ENCODE peak calls at places on chromosomes 7 and 10, in six cellular contexts. O, J, S, X, C and T are unnamed samples.

GRCh38 chr7:5767066-5767465 is 14.4 kb downstream of the RNF216 start:
- DNase-seq in S (no peak), J (no peak), O (no peak), X (no peak), C (no peak), T (no peak)

GRCh38 chr10:112517381-112517976 is 70.5 kb downstream of the VTI1A start:
- DNase-seq in J (no peak), C (peak), S (no peak), O (no peak), X (no peak), T (no peak)

GRCh38 chr10:19096674-19097073 is 48.1 kb downstream of the MALRD1 start:
- DNase-seq in S (no peak), J (no peak), O (no peak), X (no peak), C (no peak), T (no peak)

GRCh38 chr7:100430450-100431285 is 1.0 kb downstream of the MEPCE start:
- DNase-seq in O (no peak), C (no peak), S (peak), J (peak), X (no peak), T (peak)

GRCh38 chr7:129778770-129779601 is 167.5 kb downstream of the NRF1 start:
- DNase-seq in X (no peak), S (no peak), O (no peak), J (no peak), C (no peak), T (no peak)

GRCh38 chr10:44756235-44756634 is 154.9 kb upstream of the TMEM72 start:
- DNase-seq in S (no peak), J (no peak), O (no peak), X (no peak), C (no peak), T (no peak)

GRCh38 chr7:102426268-102427031 is 6.9 kb upstream of the ORAI2 start:
- DNase-seq in X (peak), O (no peak), J (peak), C (no peak), S (no peak), T (no peak)

GRCh38 chr7:143444063-143444782 is 970 bp downstream of the TAS2R60 start:
- DNase-seq in O (no peak), J (no peak), C (no peak), X (no peak), S (no peak), T (no peak)

GRCh38 chr10:106308284-106308683 is 856.2 kb downstream of the SORCS1 start:
- DNase-seq in S (no peak), O (no peak), X (no peak), J (no peak), C (no peak), T (no peak)

GRCh38 chr10:34290412-34291082 is 524.5 kb downstream of the PARD3 start:
- DNase-seq in J (no peak), S (no peak), C (no peak), X (no peak), O (no peak), T (no peak)

GRCh38 chr10:21402606-21403083 is 122.8 kb downstream of the SKIDA1 start:
- DNase-seq in C (no peak), X (no peak), O (no peak), J (no peak), S (no peak), T (no peak)

GRCh38 chr7:157013602-157014549 is 3.4 kb upstream of the MNX1 start:
- DNase-seq in C (no peak), X (no peak), S (peak), O (no peak), J (no peak), T (peak)

GRCh38 chr7:148664319-148664718 is 34.4 kb upstream of the CUL1 start:
- DNase-seq in O (no peak), C (no peak), J (no peak), X (no peak), S (no peak), T (no peak)

GRCh38 chr7:95766657-95767056 is 5.7 kb upstream of the DYNC1I1 start:
- DNase-seq in O (no peak), S (no peak), J (no peak), C (no peak), X (no peak), T (no peak)

GRCh38 chr7:46930336-46930735 is 651.6 kb downstream of the TNS3 start:
- DNase-seq in S (no peak), X (no peak), C (no peak), O (peak), J (no peak), T (no peak)
- TF ChIP-seq REST in S (peak), X (no peak), C (no peak), O (no peak), J (no peak), T (no peak)

GRCh38 chr10:114839901-114840300 is 18.3 kb downstream of the FHIP2A start:
- DNase-seq in J (no peak), S (no peak), O (no peak), X (no peak), C (no peak), T (no peak)

GRCh38 chr10:114837690-114838089 is 16.1 kb downstream of the FHIP2A start:
- DNase-seq in C (no peak), S (no peak), O (no peak), X (no peak), J (no peak), T (no peak)
- TF ChIP-seq REST in C (no peak), S (no peak), O (no peak), X (no peak), J (no peak), T (no peak)

DNA sequence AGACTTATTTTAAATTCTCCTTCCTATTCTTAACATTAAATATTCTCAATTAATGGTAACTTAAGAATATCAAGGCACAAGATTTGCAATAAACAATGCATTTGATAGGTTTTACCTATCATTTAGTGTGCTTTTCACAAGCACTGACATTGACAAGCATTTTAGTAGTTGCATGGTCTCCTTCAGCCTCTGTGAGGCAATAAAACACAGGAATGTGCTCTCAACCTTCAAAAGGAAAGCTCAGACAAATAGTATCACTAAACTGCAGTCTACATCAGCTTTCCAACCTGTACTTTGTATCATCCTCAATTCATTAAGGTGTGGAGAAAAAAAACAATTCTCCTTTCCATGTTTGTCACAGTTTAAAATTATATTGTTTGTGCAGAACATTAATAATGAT is 51.1 kb upstream of the TSPAN13 start:
- DNase-seq in J (no peak), O (no peak), S (no peak), C (no peak), X (no peak), T (no peak)
- TF ChIP-seq REST in J (no peak), O (no peak), S (no peak), C (no peak), X (no peak), T (no peak)

GRCh38 chr10:132714096-132714721 is 71.7 kb downstream of the NKX6-2 start:
- DNase-seq in S (no peak), O (no peak), C (no peak), J (no peak), X (no peak), T (peak)

GRCh38 chr10:132714906-132715790 is 70.8 kb downstream of the NKX6-2 start:
- DNase-seq in S (no peak), O (no peak), J (no peak), X (no peak), C (no peak), T (no peak)

GRCh38 chr10:132712698-132713232 is 73.2 kb downstream of the NKX6-2 start:
- DNase-seq in X (no peak), J (no peak), O (no peak), S (no peak), C (no peak), T (no peak)

GRCh38 chr10:132712291-132712690 is 73.7 kb downstream of the NKX6-2 start:
- DNase-seq in J (no peak), C (no peak), S (no peak), X (no peak), O (no peak), T (no peak)

DNA sequence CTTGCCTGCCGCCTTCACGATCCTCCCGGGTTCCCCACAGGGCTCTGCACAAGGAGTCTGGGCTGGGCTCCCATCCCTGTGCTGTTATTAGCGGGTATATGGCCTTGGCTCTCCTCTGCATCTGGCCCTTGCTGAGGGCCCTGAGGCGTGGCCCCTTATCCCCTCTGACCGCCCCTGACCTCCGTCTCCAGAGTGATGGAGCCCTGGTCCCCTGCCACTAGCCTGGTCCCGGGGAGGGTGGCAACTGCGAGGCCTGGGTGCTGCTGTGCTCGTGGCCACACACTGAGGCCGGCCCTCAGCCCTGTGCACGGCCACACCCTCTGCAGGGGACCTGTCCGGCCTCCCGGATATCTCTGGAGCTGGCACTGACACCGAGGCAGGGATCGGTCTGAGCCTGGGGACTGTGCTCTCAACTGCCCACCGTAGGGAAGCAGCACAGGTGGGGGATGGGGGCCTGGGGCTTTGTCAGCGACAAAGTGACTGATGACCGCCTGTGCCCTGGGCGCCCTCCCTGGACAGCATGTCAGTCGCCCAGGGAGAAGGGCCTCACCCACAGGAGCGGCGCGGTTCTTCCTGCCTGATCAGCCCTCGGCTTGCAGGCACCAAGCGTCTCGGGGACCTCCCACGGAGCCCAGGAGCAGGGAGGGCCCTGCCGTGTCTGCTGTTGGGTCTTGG is 72.4 kb downstream of the NKX6-2 start:
- DNase-seq in C (no peak), X (no peak), S (no peak), O (no peak), J (no peak), T (no peak)
- TF ChIP-seq REST in C (no peak), X (no peak), S (no peak), O (no peak), J (no peak), T (no peak)

GRCh38 chr10:29621161-29621560 is 13.6 kb downstream of the SVIL start:
- DNase-seq in O (no peak), J (no peak), S (no peak), C (no peak), X (no peak), T (peak)
- TF ChIP-seq REST in O (no peak), J (no peak), S (no peak), C (no peak), X (no peak), T (no peak)

GRCh38 chr7:51369746-51370145 is 53.1 kb upstream of the COBL start:
- DNase-seq in S (no peak), C (no peak), X (no peak), J (no peak), O (no peak), T (peak)

GRCh38 chr7:51366930-51367613 is 50.5 kb upstream of the COBL start:
- DNase-seq in S (peak), O (no peak), X (no peak), C (no peak), J (peak), T (peak)

GRCh38 chr7:51367614-51367968 is 51.0 kb upstream of the COBL start:
- DNase-seq in X (no peak), S (no peak), O (no peak), C (no peak), J (no peak), T (no peak)

DNA sequence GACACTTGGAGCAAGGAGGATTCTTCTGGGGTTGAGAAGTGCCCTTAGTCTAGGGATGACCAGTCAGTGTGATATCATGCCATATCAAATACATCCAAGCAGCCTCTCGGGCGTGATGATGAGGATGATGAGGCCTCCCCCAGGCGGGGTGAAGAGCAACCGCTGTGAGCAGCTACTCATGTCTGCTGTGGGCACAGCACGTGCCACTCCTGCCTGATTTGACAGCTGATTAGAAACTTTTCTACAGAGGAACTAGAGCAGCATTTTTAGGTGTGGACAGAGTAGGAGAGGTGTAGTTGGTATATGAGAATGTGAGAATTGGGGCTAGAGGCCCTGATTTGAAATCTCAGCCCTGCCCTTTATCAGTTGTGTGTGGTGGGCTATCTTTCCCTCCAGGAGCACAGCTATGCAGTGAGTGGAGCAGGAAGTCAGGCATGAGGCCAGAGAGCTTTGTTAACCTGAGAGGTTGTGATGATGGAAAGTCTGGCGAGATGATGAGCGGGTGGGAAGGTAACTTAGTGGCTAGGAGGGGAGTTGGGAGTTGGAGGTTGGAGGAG is 49.6 kb upstream of the COBL start:
- DNase-seq in J (no peak), X (no peak), S (no peak), O (no peak), C (no peak), T (no peak)
- TF ChIP-seq REST in J (no peak), X (no peak), S (no peak), O (no peak), C (no peak), T (no peak)

DNA sequence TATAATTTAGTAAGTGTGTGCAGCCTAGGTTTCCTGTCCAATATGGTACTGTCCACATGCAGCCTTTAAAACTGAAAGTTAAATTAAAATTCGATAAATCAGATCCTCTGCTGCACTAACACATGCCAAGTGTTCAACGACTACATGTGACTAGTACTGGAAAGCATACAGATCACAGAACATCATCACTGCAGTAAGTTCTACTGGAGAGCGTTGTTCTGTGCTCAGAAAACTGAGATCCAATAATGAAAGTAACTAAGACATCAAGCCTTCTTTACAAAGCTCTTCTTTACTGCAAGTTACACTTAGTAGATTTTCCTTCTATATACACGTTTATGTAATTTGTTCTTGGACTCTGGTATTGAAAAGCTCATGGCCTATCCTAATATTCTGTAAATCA is 77.7 kb downstream of the VPS41 start:
- DNase-seq in C (no peak), X (no peak), S (no peak), O (no peak), J (no peak), T (no peak)
- TF ChIP-seq REST in C (no peak), X (no peak), S (no peak), O (no peak), J (no peak), T (no peak)

GRCh38 chr7:3300221-3300650 is 816 bp upstream of the SDK1 start:
- DNase-seq in S (peak), O (no peak), C (no peak), J (no peak), X (no peak), T (peak)

GRCh38 chr7:3289996-3290395 is 11.1 kb upstream of the SDK1 start:
- DNase-seq in J (no peak), X (no peak), C (no peak), S (no peak), O (no peak), T (no peak)

GRCh38 chr7:3297105-3297819 is 3.8 kb upstream of the SDK1 start:
- DNase-seq in O (no peak), C (no peak), S (no peak), X (no peak), J (no peak), T (no peak)

GRCh38 chr7:3292694-3293093 is 8.4 kb upstream of the SDK1 start:
- DNase-seq in S (no peak), X (no peak), C (no peak), J (no peak), O (no peak), T (no peak)

GRCh38 chr7:3294432-3295100 is 6.5 kb upstream of the SDK1 start:
- DNase-seq in S (no peak), C (no peak), J (no peak), O (no peak), X (no peak), T (peak)
- TF ChIP-seq REST in S (no peak), C (no peak), J (no peak), O (no peak), X (no peak), T (no peak)

GRCh38 chr10:50805981-50806622 is 66.4 kb downstream of the ASAH2B start:
- DNase-seq in J (no peak), O (no peak), S (no peak), C (no peak), X (no peak), T (peak)
- TF ChIP-seq REST in J (no peak), O (no peak), S (no peak), C (no peak), X (no peak), T (no peak)

GRCh38 chr7:57204411-57204811 is 72.2 kb upstream of the ZNF479 start:
- DNase-seq in C (no peak), J (no peak), O (no peak), S (no peak), X (no peak), T (no peak)
- TF ChIP-seq REST in C (no peak), J (no peak), O (no peak), S (no peak), X (no peak), T (no peak)